ENCODE peak calls at places on chromosomes 12 and 14, in five cellular contexts. O is activated CD8-positive, alpha-beta memory T cell treated with anti-CD3 and anti-CD28 coated beads for 24 hours; M is naive thymus-derived CD8-positive, alpha-beta T cell; B is H7; Q is iris pigment epithelial cell. Z is an unnamed sample.

GRCh38 chr14:62462996-62463395 is 582.3 kb downstream of the KCNH5 start:
- DNase-seq in O (no peak), M (no peak), B (no peak), Q (no peak), Z (no peak)

GRCh38 chr14:99035712-99036593 is 236.0 kb downstream of the BCL11B start:
- DNase-seq in O (no peak), M (no peak), B (peak; percentile 91), Q (peak; percentile 69), Z (no peak)

GRCh38 chr14:87108726-87109125 is 884.3 kb downstream of the GALC start:
- DNase-seq in O (no peak), M (no peak), B (no peak), Q (peak; percentile 7), Z (no peak)

GRCh38 chr14:61298834-61299233 is 17.7 kb upstream of the TMEM30B start:
- DNase-seq in O (no peak), M (no peak), B (no peak), Q (no peak), Z (no peak)

GRCh38 chr14:101069666-101070362 is 166.3 kb upstream of the RTL1 start:
- DNase-seq in O (peak; percentile 26), M (peak; percentile 40), B (peak; percentile 17), Q (no peak), Z (no peak)

GRCh38 chr12:126055521-126055920 is 990.3 kb downstream of the AACS start:
- DNase-seq in O (no peak), M (no peak), B (no peak), Q (peak; percentile 29), Z (no peak)

GRCh38 chr14:68084256-68084655 is 264.7 kb downstream of the RAD51B start:
- DNase-seq in O (no peak), M (no peak), B (no peak), Q (peak; percentile 50), Z (no peak)

GRCh38 chr14:94680498-94681288 is 68.5 kb downstream of the SERPINA3 start:
- DNase-seq in O (peak; percentile 28), M (no peak), B (no peak), Q (no peak), Z (no peak)

GRCh38 chr12:18502422-18502821 is 235.4 kb downstream of the PLCZ1 start:
- DNase-seq in O (no peak), M (no peak), B (no peak), Q (no peak), Z (no peak)

GRCh38 chr14:95419569-95419968 is 96.9 kb downstream of the SYNE3 start:
- DNase-seq in O (no peak), M (no peak), B (no peak), Q (no peak), Z (no peak)

GRCh38 chr14:28023853-28024252 is 742.7 kb upstream of the FOXG1 start:
- DNase-seq in O (no peak), M (no peak), B (no peak), Q (no peak), Z (no peak)

GRCh38 chr14:76595266-76595665 is 166.0 kb upstream of the VASH1 start:
- DNase-seq in O (no peak), M (no peak), B (no peak), Q (no peak), Z (no peak)

Z was measured in neural crest cell.